ENCODE peak calls at places on chromosomes 12 and 14, in ten cellular contexts. One of them, this sample, is unnamed.

GRCh38 chr12:108606492-108606891 is 8.6 kb upstream of the TMEM119 start:
- DNase-seq in activated T-helper 9 cell treated with anti-CD3 and anti-CD28 coated beads, Interleukin-2, amount 50 U/mL, for 16 hours: no peak
- DNase-seq in PC-3: no peak
- DNase-seq in renal cortical epithelial cell: no peak
- DNase-seq in AG08395: no peak
- DNase-seq in GM06990: no peak
- DNase-seq in AG10803: no peak
- DNase-seq in hypothalamus: no peak
- DNase-seq in HAP-1: no peak
- DNase-seq in breast epithelium: no peak
- DNase-seq in this sample: no peak

GRCh38 chr12:32917094-32917611 is 20.6 kb upstream of the PKP2 start:
- DNase-seq in AG10803: no peak
- DNase-seq in activated T-helper 9 cell treated with anti-CD3 and anti-CD28 coated beads, Interleukin-2, amount 50 U/mL, for 16 hours: no peak
- DNase-seq in PC-3: peak
- DNase-seq in renal cortical epithelial cell: peak
- DNase-seq in breast epithelium: peak
- DNase-seq in hypothalamus: no peak
- DNase-seq in GM06990: no peak
- DNase-seq in HAP-1: no peak
- DNase-seq in AG08395: no peak
- DNase-seq in this sample: no peak

GRCh38 chr12:114812858-114813761 is 129.1 kb upstream of the TBX3 start:
- DNase-seq in renal cortical epithelial cell: peak
- DNase-seq in HAP-1: peak
- DNase-seq in hypothalamus: no peak
- DNase-seq in PC-3: peak
- DNase-seq in breast epithelium: no peak
- DNase-seq in GM06990: no peak
- DNase-seq in AG08395: no peak
- DNase-seq in AG10803: no peak
- DNase-seq in activated T-helper 9 cell treated with anti-CD3 and anti-CD28 coated beads, Interleukin-2, amount 50 U/mL, for 16 hours: no peak
- DNase-seq in this sample: no peak

GRCh38 chr12:115872919-115873357 is 404.6 kb downstream of the MED13L start:
- DNase-seq in GM06990: no peak
- DNase-seq in AG08395: no peak
- DNase-seq in HAP-1: no peak
- DNase-seq in activated T-helper 9 cell treated with anti-CD3 and anti-CD28 coated beads, Interleukin-2, amount 50 U/mL, for 16 hours: no peak
- DNase-seq in hypothalamus: no peak
- DNase-seq in breast epithelium: peak
- DNase-seq in renal cortical epithelial cell: peak
- DNase-seq in PC-3: peak
- DNase-seq in AG10803: no peak
- DNase-seq in this sample: no peak

GRCh38 chr14:95562892-95563685 is 28.2 kb downstream of the GLRX5 start:
- DNase-seq in HAP-1: no peak
- DNase-seq in GM06990: no peak
- DNase-seq in activated T-helper 9 cell treated with anti-CD3 and anti-CD28 coated beads, Interleukin-2, amount 50 U/mL, for 16 hours: no peak
- DNase-seq in renal cortical epithelial cell: peak
- DNase-seq in breast epithelium: no peak
- DNase-seq in AG10803: peak
- DNase-seq in hypothalamus: no peak
- DNase-seq in PC-3: no peak
- DNase-seq in AG08395: peak
- DNase-seq in this sample: peak

GRCh38 chr14:22190411-22191191 is 398.4 kb downstream of the DAD1 start:
- DNase-seq in AG10803: no peak
- DNase-seq in HAP-1: no peak
- DNase-seq in PC-3: peak
- DNase-seq in renal cortical epithelial cell: peak
- DNase-seq in hypothalamus: no peak
- DNase-seq in GM06990: no peak
- DNase-seq in AG08395: no peak
- DNase-seq in breast epithelium: no peak
- DNase-seq in activated T-helper 9 cell treated with anti-CD3 and anti-CD28 coated beads, Interleukin-2, amount 50 U/mL, for 16 hours: no peak
- DNase-seq in this sample: no peak

GRCh38 chr12:30862486-30862885 is 64.1 kb upstream of the TSPAN11 start:
- DNase-seq in PC-3: peak
- DNase-seq in breast epithelium: no peak
- DNase-seq in AG08395: no peak
- DNase-seq in AG10803: peak
- DNase-seq in HAP-1: no peak
- DNase-seq in activated T-helper 9 cell treated with anti-CD3 and anti-CD28 coated beads, Interleukin-2, amount 50 U/mL, for 16 hours: no peak
- DNase-seq in hypothalamus: no peak
- DNase-seq in GM06990: no peak
- DNase-seq in renal cortical epithelial cell: no peak
- DNase-seq in this sample: no peak

GRCh38 chr12:51891843-51892242 is 3.9 kb downstream of the ANKRD33 start:
- DNase-seq in AG08395: no peak
- DNase-seq in HAP-1: no peak
- DNase-seq in renal cortical epithelial cell: peak
- DNase-seq in AG10803: peak
- DNase-seq in hypothalamus: no peak
- DNase-seq in activated T-helper 9 cell treated with anti-CD3 and anti-CD28 coated beads, Interleukin-2, amount 50 U/mL, for 16 hours: no peak
- DNase-seq in breast epithelium: no peak
- DNase-seq in GM06990: no peak
- DNase-seq in PC-3: peak
- DNase-seq in this sample: no peak

GRCh38 chr12:55336002-55336401 is 5.5 kb downstream of the OR6C3 start:
- DNase-seq in activated T-helper 9 cell treated with anti-CD3 and anti-CD28 coated beads, Interleukin-2, amount 50 U/mL, for 16 hours: no peak
- DNase-seq in PC-3: no peak
- DNase-seq in breast epithelium: no peak
- DNase-seq in hypothalamus: no peak
- DNase-seq in AG10803: no peak
- DNase-seq in renal cortical epithelial cell: no peak
- DNase-seq in HAP-1: no peak
- DNase-seq in GM06990: no peak
- DNase-seq in AG08395: no peak
- DNase-seq in this sample: no peak

GRCh38 chr14:63752449-63753169 is 24.7 kb upstream of the SGPP1 start:
- DNase-seq in AG10803: peak
- DNase-seq in renal cortical epithelial cell: peak
- DNase-seq in breast epithelium: no peak
- DNase-seq in HAP-1: no peak
- DNase-seq in activated T-helper 9 cell treated with anti-CD3 and anti-CD28 coated beads, Interleukin-2, amount 50 U/mL, for 16 hours: no peak
- DNase-seq in PC-3: peak
- DNase-seq in GM06990: no peak
- DNase-seq in AG08395: no peak
- DNase-seq in hypothalamus: no peak
- DNase-seq in this sample: peak

GRCh38 chr12:61739925-61740324 is 520.3 kb upstream of the USP15 start:
- DNase-seq in AG10803: no peak
- DNase-seq in breast epithelium: no peak
- DNase-seq in activated T-helper 9 cell treated with anti-CD3 and anti-CD28 coated beads, Interleukin-2, amount 50 U/mL, for 16 hours: no peak
- DNase-seq in GM06990: no peak
- DNase-seq in hypothalamus: no peak
- DNase-seq in HAP-1: no peak
- DNase-seq in PC-3: no peak
- DNase-seq in renal cortical epithelial cell: no peak
- DNase-seq in AG08395: no peak
- DNase-seq in this sample: no peak

GRCh38 chr14:91303091-91303923 is 58.8 kb upstream of the GPR68 start:
- DNase-seq in GM06990: peak
- DNase-seq in breast epithelium: no peak
- DNase-seq in PC-3: peak
- DNase-seq in hypothalamus: no peak
- DNase-seq in activated T-helper 9 cell treated with anti-CD3 and anti-CD28 coated beads, Interleukin-2, amount 50 U/mL, for 16 hours: no peak
- DNase-seq in renal cortical epithelial cell: no peak
- DNase-seq in HAP-1: peak
- DNase-seq in AG10803: no peak
- DNase-seq in AG08395: no peak
- DNase-seq in this sample: no peak

GRCh38 chr12:116426391-116427136 is 132.6 kb upstream of the MAP1LC3B2 start:
- DNase-seq in AG10803: peak
- DNase-seq in GM06990: no peak
- DNase-seq in HAP-1: peak
- DNase-seq in PC-3: peak
- DNase-seq in breast epithelium: peak
- DNase-seq in activated T-helper 9 cell treated with anti-CD3 and anti-CD28 coated beads, Interleukin-2, amount 50 U/mL, for 16 hours: no peak
- DNase-seq in hypothalamus: no peak
- DNase-seq in renal cortical epithelial cell: peak
- DNase-seq in AG08395: peak
- DNase-seq in this sample: no peak

GRCh38 chr12:2003676-2004112 is 563 bp downstream of the DCP1B start:
- DNase-seq in PC-3: peak
- DNase-seq in GM06990: no peak
- DNase-seq in AG08395: no peak
- DNase-seq in HAP-1: no peak
- DNase-seq in renal cortical epithelial cell: peak
- DNase-seq in activated T-helper 9 cell treated with anti-CD3 and anti-CD28 coated beads, Interleukin-2, amount 50 U/mL, for 16 hours: no peak
- DNase-seq in breast epithelium: no peak
- DNase-seq in AG10803: peak
- DNase-seq in hypothalamus: no peak
- DNase-seq in this sample: no peak

GRCh38 chr12:30794591-30795409 is 40.0 kb upstream of the CAPRIN2 start:
- DNase-seq in GM06990: no peak
- DNase-seq in activated T-helper 9 cell treated with anti-CD3 and anti-CD28 coated beads, Interleukin-2, amount 50 U/mL, for 16 hours: no peak
- DNase-seq in hypothalamus: no peak
- DNase-seq in AG10803: peak
- DNase-seq in breast epithelium: no peak
- DNase-seq in PC-3: peak
- DNase-seq in HAP-1: no peak
- DNase-seq in renal cortical epithelial cell: peak
- DNase-seq in AG08395: peak
- DNase-seq in this sample: no peak

GRCh38 chr12:24950231-24950834 is 1.4 kb upstream of the BCAT1 start:
- DNase-seq in breast epithelium: no peak
- DNase-seq in PC-3: no peak
- DNase-seq in HAP-1: no peak
- DNase-seq in activated T-helper 9 cell treated with anti-CD3 and anti-CD28 coated beads, Interleukin-2, amount 50 U/mL, for 16 hours: no peak
- DNase-seq in hypothalamus: no peak
- DNase-seq in AG10803: no peak
- DNase-seq in renal cortical epithelial cell: no peak
- DNase-seq in GM06990: peak
- DNase-seq in AG08395: no peak
- DNase-seq in this sample: no peak

GRCh38 chr12:122406701-122407154 is 15.7 kb downstream of the CLIP1 start:
- DNase-seq in PC-3: no peak
- DNase-seq in breast epithelium: no peak
- DNase-seq in AG08395: peak
- DNase-seq in activated T-helper 9 cell treated with anti-CD3 and anti-CD28 coated beads, Interleukin-2, amount 50 U/mL, for 16 hours: no peak
- DNase-seq in AG10803: peak
- DNase-seq in renal cortical epithelial cell: peak
- DNase-seq in HAP-1: no peak
- DNase-seq in hypothalamus: no peak
- DNase-seq in GM06990: no peak
- DNase-seq in this sample: no peak

GRCh38 chr12:130423991-130424857 is 86.5 kb downstream of the PIWIL1 start:
- DNase-seq in hypothalamus: no peak
- DNase-seq in breast epithelium: no peak
- DNase-seq in GM06990: no peak
- DNase-seq in activated T-helper 9 cell treated with anti-CD3 and anti-CD28 coated beads, Interleukin-2, amount 50 U/mL, for 16 hours: no peak
- DNase-seq in PC-3: no peak
- DNase-seq in HAP-1: no peak
- DNase-seq in renal cortical epithelial cell: no peak
- DNase-seq in AG08395: no peak
- DNase-seq in AG10803: no peak
- DNase-seq in this sample: peak

GRCh38 chr12:43306066-43306465 is 245.9 kb downstream of the ADAMTS20 start:
- DNase-seq in PC-3: peak
- DNase-seq in breast epithelium: peak
- DNase-seq in AG10803: peak
- DNase-seq in renal cortical epithelial cell: peak
- DNase-seq in HAP-1: no peak
- DNase-seq in hypothalamus: no peak
- DNase-seq in AG08395: peak
- DNase-seq in GM06990: no peak
- DNase-seq in activated T-helper 9 cell treated with anti-CD3 and anti-CD28 coated beads, Interleukin-2, amount 50 U/mL, for 16 hours: no peak
- DNase-seq in this sample: no peak